ENCODE peak calls at places on chromosomes 12 and 14, in eight cellular contexts. K is HT1080, E is lower lobe of right lung, O is frontal cortex, R is NCI-H1417, Z is activated gamma-delta T cell treated with Interleukin-2 at 50 U/mL for 16 hours, Y is A172, Q is Calu3. M is an unnamed sample.

GRCh38 chr14:106442857-106443256 is 916.5 kb downstream of the TMEM121 start:
- DNase-seq in K (no peak), E (no peak), O (no peak), R (no peak), Z (peak; percentile 52), Y (no peak), Q (peak; percentile 22), M (no peak)

GRCh38 chr12:96308881-96309280 is 91.4 kb downstream of the CDK17 start:
- DNase-seq in K (no peak), E (no peak), O (no peak), R (no peak), Z (no peak), Y (no peak), Q (no peak), M (no peak)

GRCh38 chr14:90409209-90409730 is 12.4 kb downstream of the CALM1 start:
- DNase-seq in K (peak; percentile 99), E (no peak), O (no peak), R (no peak), Z (no peak), Y (peak; percentile 99), Q (peak; percentile 67), M (no peak)

GRCh38 chr12:51244269-51244668 is 5.6 kb downstream of the DAZAP2 start:
- DNase-seq in K (no peak), E (no peak), O (no peak), R (no peak), Z (no peak), Y (no peak), Q (no peak), M (no peak)

GRCh38 chr12:107400686-107401447 is 284.7 kb upstream of the PWP1 start:
- DNase-seq in K (no peak), E (no peak), O (no peak), R (peak; percentile 70), Z (no peak), Y (peak; percentile 17), Q (no peak), M (no peak)

GRCh38 chr14:106843951-106844483 is 1317.6 kb downstream of the TMEM121 start:
- DNase-seq in K (peak; percentile 41), E (peak; percentile 65), O (no peak), R (peak; percentile 33), Z (peak; percentile 18), Y (peak; percentile 25), Q (peak; percentile 78), M (peak; percentile 73)

GRCh38 chr12:51281202-51281924 is 11.1 kb upstream of the SMAGP start:
- DNase-seq in K (peak; percentile 47), E (no peak), O (no peak), R (no peak), Z (no peak), Y (no peak), Q (no peak), M (no peak)

GRCh38 chr12:50467441-50467840 is 37.3 kb upstream of the DIP2B start:
- DNase-seq in K (no peak), E (no peak), O (no peak), R (no peak), Z (no peak), Y (no peak), Q (no peak), M (no peak)

GRCh38 chr12:753401-754237 is 1.2 kb downstream of the WNK1 start:
- DNase-seq in K (peak; percentile 11), E (peak; percentile 78), O (no peak), R (peak; percentile 68), Z (peak; percentile 32), Y (no peak), Q (peak; percentile 67), M (peak; percentile 54)

GRCh38 chr12:106359620-106360399 is 2.3 kb downstream of the POLR3B start:
- DNase-seq in K (no peak), E (no peak), O (no peak), R (no peak), Z (no peak), Y (no peak), Q (no peak), M (no peak)

GRCh38 chr12:121626853-121627623 is 708 bp downstream of the ORAI1 start:
- DNase-seq in K (peak; percentile 60), E (peak; percentile 76), O (peak; percentile 54), R (peak; percentile 87), Z (peak; percentile 80), Y (peak; percentile 55), Q (peak; percentile 72), M (peak; percentile 69)

GRCh38 chr14:103118663-103119404 is 4.4 kb upstream of the TNFAIP2 start:
- DNase-seq in K (no peak), E (peak; percentile 95), O (no peak), R (no peak), Z (no peak), Y (no peak), Q (no peak), M (peak; percentile 47)

GRCh38 chr12:66118240-66118891 is 12.2 kb downstream of the LLPH start:
- DNase-seq in K (peak; percentile 40), E (no peak), O (no peak), R (no peak), Z (no peak), Y (no peak), Q (no peak), M (no peak)

GRCh38 chr14:55730602-55731001 is 150.6 kb downstream of the KTN1 start:
- DNase-seq in K (no peak), E (no peak), O (no peak), R (no peak), Z (no peak), Y (no peak), Q (no peak), M (no peak)

GRCh38 chr14:53956427-53957201 is at the start of gene BMP4:
- DNase-seq in K (no peak), E (peak; percentile 75), O (no peak), R (peak; percentile 47), Z (no peak), Y (no peak), Q (peak; percentile 90), M (peak; percentile 91)